ENCODE peak calls at places on chromosomes 6 and 20, in five cellular contexts. B, K, I, X and Y are unnamed samples.

GRCh38 chr6:140388141-140388802 is 1013.8 kb upstream of the CITED2 start:
- DNase-seq in X (no peak), B (no peak), I (no peak), K (no peak), Y (no peak)

GRCh38 chr6:35096129-35096852 is 44.8 kb downstream of the TCP11 start:
- DNase-seq in X (no peak), K (peak), B (no peak), I (no peak), Y (no peak)

GRCh38 chr20:23032056-23032455 is 3.1 kb upstream of the SSTR4 start:
- DNase-seq in I (no peak), X (no peak), B (no peak), K (no peak), Y (no peak)

GRCh38 chr6:99613705-99614429 is 7.2 kb downstream of the PRDM13 start:
- DNase-seq in I (no peak), B (no peak), K (no peak), X (peak), Y (no peak)

GRCh38 chr6:121582262-121582661 is 146.8 kb downstream of the GJA1 start:
- DNase-seq in K (no peak), B (no peak), I (no peak), X (no peak), Y (no peak)

GRCh38 chr6:10759884-10760329 is 12.3 kb downstream of the TMEM14B start:
- DNase-seq in K (peak), X (no peak), B (no peak), I (peak), Y (no peak)

GRCh38 chr6:13412639-13413465 is 74.5 kb downstream of the GFOD1 start:
- DNase-seq in B (no peak), X (peak), I (no peak), K (no peak), Y (no peak)

GRCh38 chr6:1470040-1470439 is 80.7 kb downstream of the FOXF2 start:
- DNase-seq in I (no peak), K (no peak), B (no peak), X (no peak), Y (no peak)

GRCh38 chr6:44926556-44926955 is 401.6 kb upstream of the RUNX2 start:
- DNase-seq in I (no peak), K (no peak), B (no peak), X (no peak), Y (no peak)

GRCh38 chr6:47276377-47276776 is 33.3 kb downstream of the TNFRSF21 start:
- DNase-seq in B (no peak), I (no peak), K (no peak), X (no peak), Y (no peak)

GRCh38 chr6:42424906-42425474 is 26.7 kb downstream of the TRERF1 start:
- DNase-seq in B (no peak), X (no peak), I (no peak), K (no peak), Y (no peak)

GRCh38 chr6:39892490-39893129 is 41.7 kb downstream of the MOCS1 start:
- DNase-seq in I (peak), B (no peak), K (peak), X (peak), Y (peak)

GRCh38 chr6:115830895-115831294 is 229.8 kb downstream of the FRK start:
- DNase-seq in B (no peak), X (no peak), I (no peak), K (peak), Y (no peak)

GRCh38 chr6:90105766-90106165 is 190.9 kb downstream of the BACH2 start:
- DNase-seq in K (peak), I (no peak), B (peak), X (no peak), Y (no peak)

GRCh38 chr6:3421763-3422456 is 34.9 kb downstream of the SLC22A23 start:
- DNase-seq in I (no peak), B (no peak), X (no peak), K (peak), Y (no peak)

GRCh38 chr6:106097368-106098231 is 11.5 kb downstream of the PRDM1 start:
- DNase-seq in I (no peak), B (peak), K (peak), X (no peak), Y (peak)

GRCh38 chr6:168934856-168935627 is 318.6 kb downstream of the THBS2 start:
- DNase-seq in I (no peak), B (no peak), K (no peak), X (no peak), Y (no peak)

GRCh38 chr20:9458075-9458818 is 56.1 kb upstream of the LAMP5 start:
- DNase-seq in B (peak), X (peak), K (peak), I (no peak), Y (no peak)

GRCh38 chr6:138971601-138972000 is 16.5 kb downstream of the REPS1 start:
- DNase-seq in B (no peak), K (no peak), X (peak), I (no peak), Y (no peak)

GRCh38 chr20:59808729-59809381 is 124.6 kb downstream of the SYCP2 start:
- DNase-seq in K (no peak), X (no peak), B (no peak), I (peak), Y (peak)

GRCh38 chr20:62367136-62367482 is at the start of gene LAMA5:
- DNase-seq in K (peak), B (no peak), I (no peak), X (peak), Y (no peak)

GRCh38 chr6:109440325-109441068 is at the start of the genes PPIL6 and SMPD2:
- DNase-seq in X (peak), I (peak), B (peak), K (peak), Y (peak)

GRCh38 chr6:89940225-89941027 is 46.2 kb downstream of the GJA10 start:
- DNase-seq in I (peak), K (peak), B (peak), X (peak), Y (peak)

GRCh38 chr6:2225422-2226392 is 19.7 kb downstream of the GMDS start:
- DNase-seq in K (peak), I (no peak), B (no peak), X (no peak), Y (no peak)

GRCh38 chr6:37922563-37922962 is 103.0 kb downstream of the ZFAND3 start:
- DNase-seq in K (no peak), X (no peak), I (no peak), B (no peak), Y (no peak)

GRCh38 chr6:159753081-159753872 is 8.6 kb upstream of the ACAT2 start:
- DNase-seq in B (no peak), K (no peak), X (no peak), I (no peak), Y (no peak)

GRCh38 chr6:72218125-72218524 is 331.8 kb downstream of the RIMS1 start:
- DNase-seq in X (peak), K (peak), B (no peak), I (no peak), Y (no peak)

GRCh38 chr20:2301164-2301622 is 5.4 kb downstream of the TGM3 start:
- DNase-seq in K (peak), I (no peak), B (peak), X (no peak), Y (peak)

GRCh38 chr6:326896-327537 is 34.7 kb downstream of the DUSP22 start:
- DNase-seq in X (no peak), B (no peak), I (no peak), K (no peak), Y (no peak)
- H3K27ac ChIP-seq in X (no peak), B (no peak), I (no peak), K (no peak), Y (no peak)

GRCh38 chr6:56038764-56039163 is 163.4 kb upstream of the BMP5 start:
- DNase-seq in K (no peak), I (no peak), B (no peak), X (no peak), Y (no peak)

GRCh38 chr6:56040875-56041274 is 165.5 kb upstream of the BMP5 start:
- DNase-seq in I (no peak), X (no peak), K (peak), B (no peak), Y (no peak)

GRCh38 chr6:56036911-56037310 is 161.5 kb upstream of the BMP5 start:
- DNase-seq in I (no peak), B (no peak), X (no peak), K (no peak), Y (no peak)

GRCh38 chr6:56040271-56040670 is 164.9 kb upstream of the BMP5 start:
- DNase-seq in K (peak), I (no peak), B (peak), X (no peak), Y (no peak)

GRCh38 chr6:56037587-56037986 is 162.2 kb upstream of the BMP5 start:
- DNase-seq in I (no peak), B (no peak), K (peak), X (no peak), Y (no peak)
- TF ChIP-seq CTCF in I (no peak), B (no peak), K (no peak), X (no peak), Y (no peak)

DNA sequence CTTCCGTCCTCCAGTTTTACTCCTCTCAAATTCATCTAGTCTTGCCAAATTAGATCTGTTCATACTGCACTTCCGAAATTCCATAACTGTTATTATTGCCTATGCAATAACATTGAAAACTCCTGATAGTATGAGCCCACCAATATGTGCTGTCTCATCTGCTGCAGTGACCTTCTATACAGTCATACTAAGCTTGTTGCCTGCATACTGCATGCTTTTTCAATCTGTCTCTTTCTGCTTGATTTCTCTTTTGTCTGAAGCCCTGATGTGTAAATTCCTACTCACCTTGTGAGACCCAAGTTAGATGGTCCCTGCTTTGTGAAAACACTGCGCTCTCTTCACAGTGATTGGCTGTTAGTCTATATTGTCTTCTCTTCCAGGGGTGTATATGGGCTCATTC is 1.1 kb downstream of the TBP start:
- DNase-seq in B (no peak), K (no peak), X (peak), I (no peak), Y (no peak)
- H3K4me3 ChIP-seq in B (peak), K (peak), X (peak), I (no peak), Y (peak)

GRCh38 chr6:137928286-137928685 is 61.2 kb downstream of the TNFAIP3 start:
- DNase-seq in B (peak), I (no peak), X (no peak), K (no peak), Y (no peak)
- H3K27ac ChIP-seq in B (peak), I (no peak), X (no peak), K (no peak), Y (no peak)

GRCh38 chr6:136792945-136793289 is 640 bp upstream of the MAP3K5 start:
- DNase-seq in X (peak), B (peak), I (peak), K (peak), Y (peak)

GRCh38 chr6:136790411-136791295 is 1.6 kb downstream of the MAP3K5 start:
- DNase-seq in X (no peak), K (no peak), B (no peak), I (no peak), Y (no peak)

GRCh38 chr6:136791296-136792065 is 796 bp downstream of the MAP3K5 start:
- DNase-seq in B (no peak), X (peak), I (peak), K (peak), Y (peak)

GRCh38 chr6:136793348-136793747 is 1.1 kb upstream of the MAP3K5 start:
- DNase-seq in X (no peak), B (no peak), K (no peak), I (no peak), Y (no peak)

DNA sequence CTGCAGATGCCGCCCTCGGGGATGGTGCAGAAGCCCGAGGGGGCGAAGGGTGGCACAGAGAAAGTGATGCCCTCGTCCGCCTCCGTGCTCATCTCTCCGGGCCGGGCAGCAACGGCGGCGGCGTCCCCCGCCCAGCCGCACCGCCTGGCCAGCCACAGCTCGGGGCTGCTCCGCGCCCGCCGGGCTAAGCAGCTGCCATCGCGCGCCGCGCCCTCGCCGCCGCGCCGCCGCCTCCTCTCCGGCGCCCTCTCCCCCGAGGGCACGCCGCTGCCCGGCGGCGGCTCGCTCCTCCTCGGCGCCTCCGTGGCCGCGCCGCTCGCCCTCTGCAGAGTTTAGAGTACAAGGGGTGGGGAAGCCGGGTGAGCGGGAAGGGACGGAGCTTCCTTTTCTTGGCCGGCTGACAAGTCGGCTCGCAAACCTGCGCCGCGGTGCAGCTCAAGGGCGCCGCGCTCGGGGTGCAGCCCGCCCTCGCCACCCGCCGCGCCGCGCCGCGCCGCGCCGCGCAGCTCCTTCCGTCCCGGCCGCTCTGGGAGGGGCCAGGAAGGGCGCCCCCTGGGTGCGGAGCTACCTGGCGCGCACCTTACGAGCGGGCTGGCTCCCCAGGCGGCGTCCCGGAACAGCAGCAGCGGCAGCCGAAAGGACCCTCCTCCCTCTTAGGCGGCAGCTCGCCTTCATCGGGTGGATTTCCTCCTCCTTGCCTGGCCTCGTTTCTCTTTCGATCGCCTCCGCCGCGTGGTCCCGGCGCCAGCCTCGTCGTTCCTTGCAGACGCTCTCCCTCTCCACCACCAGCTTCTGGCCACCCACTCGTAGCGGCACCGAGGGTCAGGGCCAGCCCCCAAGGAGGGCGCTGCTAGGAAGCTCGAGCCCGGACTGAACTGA is at the start of gene MAP3K5:
- DNase-seq in X (peak), B (no peak), I (peak), K (peak), Y (peak)
- TF ChIP-seq CTCF in X (no peak), B (no peak), I (peak), K (no peak), Y (peak)

DNA sequence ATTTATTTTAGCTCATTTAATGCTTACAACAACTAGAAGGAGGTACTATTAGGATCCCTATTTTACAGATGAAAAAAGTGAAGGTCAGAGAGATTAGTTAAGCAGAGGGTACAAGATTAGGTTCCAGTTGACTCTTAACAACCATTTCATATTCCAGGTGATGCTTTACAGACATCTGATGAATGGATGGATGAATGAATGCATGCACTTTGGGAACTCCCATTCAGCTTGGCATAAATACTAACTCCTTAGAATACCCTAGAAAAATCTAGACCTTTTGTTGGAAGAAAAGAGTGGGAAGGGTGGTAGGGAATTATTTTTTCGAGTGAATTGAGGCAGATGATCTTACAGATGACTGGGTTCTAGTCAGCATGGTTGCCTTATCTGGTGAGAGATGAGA is 746 bp upstream of the SNRPB2 start:
- DNase-seq in I (no peak), X (no peak), B (no peak), K (no peak), Y (no peak)
- H3K4me3 ChIP-seq in I (no peak), X (peak), B (no peak), K (no peak), Y (no peak)

GRCh38 chr20:5638023-5638422 is 112.2 kb upstream of the SHLD1 start:
- DNase-seq in B (no peak), X (no peak), K (no peak), I (no peak), Y (no peak)
- H3K27ac ChIP-seq in B (no peak), X (no peak), K (no peak), I (no peak), Y (no peak)

GRCh38 chr6:36873612-36874011 is 991 bp downstream of the PPIL1 start:
- DNase-seq in K (no peak), B (no peak), X (no peak), I (no peak), Y (no peak)
- TF ChIP-seq CTCF in K (no peak), B (no peak), X (peak), I (no peak), Y (no peak)